ENCODE peak calls at places on chromosomes 6 and 20, in seven cellular contexts. One of them, this sample, is unnamed.

GRCh38 chr20:36093804-36094145 is 60.8 kb upstream of the EPB41L1 start:
- DNase-seq in ovary: no peak
- DNase-seq in RWPE2: no peak
- DNase-seq in uterus: no peak
- DNase-seq in trophoblast cell: no peak
- DNase-seq in AG04450: no peak
- DNase-seq in GM06990: no peak
- DNase-seq in this sample: no peak

GRCh38 chr6:143529095-143529494 is 17.6 kb upstream of the FUCA2 start:
- DNase-seq in AG04450: no peak
- DNase-seq in trophoblast cell: no peak
- DNase-seq in uterus: no peak
- DNase-seq in GM06990: no peak
- DNase-seq in RWPE2: no peak
- DNase-seq in ovary: no peak
- DNase-seq in this sample: no peak

GRCh38 chr6:127951172-127951995 is 50.5 kb upstream of the THEMIS start:
- DNase-seq in trophoblast cell: no peak
- DNase-seq in GM06990: no peak
- DNase-seq in ovary: no peak
- DNase-seq in AG04450: no peak
- DNase-seq in uterus: no peak
- DNase-seq in RWPE2: no peak
- DNase-seq in this sample: no peak

GRCh38 chr6:169445661-169446581 is 192.3 kb upstream of the THBS2 start:
- DNase-seq in trophoblast cell: no peak
- DNase-seq in RWPE2: no peak
- DNase-seq in GM06990: no peak
- DNase-seq in AG04450: no peak
- DNase-seq in ovary: no peak
- DNase-seq in uterus: no peak
- DNase-seq in this sample: no peak

GRCh38 chr6:14286144-14286543 is 168.6 kb downstream of the CD83 start:
- DNase-seq in AG04450: peak; percentile 36
- DNase-seq in uterus: no peak
- DNase-seq in RWPE2: no peak
- DNase-seq in GM06990: no peak
- DNase-seq in ovary: no peak
- DNase-seq in trophoblast cell: no peak
- DNase-seq in this sample: no peak

GRCh38 chr6:104640761-104641160 is 219.0 kb downstream of the HACE1 start:
- DNase-seq in ovary: no peak
- DNase-seq in GM06990: no peak
- DNase-seq in AG04450: no peak
- DNase-seq in trophoblast cell: no peak
- DNase-seq in RWPE2: no peak
- DNase-seq in uterus: no peak
- DNase-seq in this sample: no peak

GRCh38 chr6:96520039-96520850 is 1.4 kb upstream of the UFL1 start:
- DNase-seq in uterus: no peak
- DNase-seq in GM06990: no peak
- DNase-seq in AG04450: no peak
- DNase-seq in trophoblast cell: peak; percentile 83
- DNase-seq in RWPE2: no peak
- DNase-seq in ovary: no peak
- DNase-seq in this sample: no peak

GRCh38 chr6:17103715-17104114 is 1.9 kb downstream of the STMND1 start:
- DNase-seq in GM06990: no peak
- DNase-seq in AG04450: no peak
- DNase-seq in RWPE2: no peak
- DNase-seq in ovary: no peak
- DNase-seq in uterus: no peak
- DNase-seq in trophoblast cell: no peak
- DNase-seq in this sample: no peak

GRCh38 chr6:3697609-3698008 is 53.9 kb downstream of the PXDC1 start:
- DNase-seq in GM06990: no peak
- DNase-seq in ovary: no peak
- DNase-seq in trophoblast cell: no peak
- DNase-seq in RWPE2: no peak
- DNase-seq in AG04450: peak; percentile 68
- DNase-seq in uterus: no peak
- DNase-seq in this sample: no peak

GRCh38 chr20:62668441-62669027 is 26.2 kb downstream of the SLCO4A1 start:
- DNase-seq in AG04450: peak; percentile 54
- DNase-seq in ovary: peak; percentile 83
- DNase-seq in uterus: peak; percentile 68
- DNase-seq in RWPE2: no peak
- DNase-seq in GM06990: no peak
- DNase-seq in trophoblast cell: peak; percentile 56
- DNase-seq in this sample: peak; percentile 71

GRCh38 chr6:16129623-16130243 is 847 bp downstream of the MYLIP start:
- DNase-seq in ovary: peak; percentile 41
- DNase-seq in uterus: peak; percentile 36
- DNase-seq in AG04450: no peak
- DNase-seq in trophoblast cell: no peak
- DNase-seq in GM06990: no peak
- DNase-seq in RWPE2: no peak
- DNase-seq in this sample: no peak

GRCh38 chr6:17001188-17001587 is 100.7 kb upstream of the STMND1 start:
- DNase-seq in trophoblast cell: no peak
- DNase-seq in ovary: no peak
- DNase-seq in RWPE2: no peak
- DNase-seq in uterus: no peak
- DNase-seq in AG04450: no peak
- DNase-seq in GM06990: no peak
- DNase-seq in this sample: no peak

GRCh38 chr6:144809120-144809519 is 524.0 kb downstream of the UTRN start:
- DNase-seq in AG04450: no peak
- DNase-seq in RWPE2: no peak
- DNase-seq in uterus: no peak
- DNase-seq in trophoblast cell: no peak
- DNase-seq in GM06990: no peak
- DNase-seq in ovary: no peak
- DNase-seq in this sample: no peak

GRCh38 chr20:63972312-63973159 is 2.8 kb upstream of the ZNF512B start:
- DNase-seq in RWPE2: peak; percentile 85
- DNase-seq in AG04450: no peak
- DNase-seq in ovary: peak; percentile 28
- DNase-seq in GM06990: peak; percentile 3
- DNase-seq in uterus: no peak
- DNase-seq in trophoblast cell: peak; percentile 51
- DNase-seq in this sample: no peak

GRCh38 chr6:1767481-1768246 is 157.9 kb downstream of the FOXC1 start:
- DNase-seq in uterus: no peak
- DNase-seq in RWPE2: no peak
- DNase-seq in ovary: no peak
- DNase-seq in trophoblast cell: no peak
- DNase-seq in GM06990: no peak
- DNase-seq in AG04450: no peak
- DNase-seq in this sample: no peak

GRCh38 chr6:10404799-10405524 is 9.9 kb downstream of the TFAP2A start:
- DNase-seq in ovary: no peak
- DNase-seq in trophoblast cell: no peak
- DNase-seq in GM06990: no peak
- DNase-seq in RWPE2: no peak
- DNase-seq in uterus: no peak
- DNase-seq in AG04450: no peak
- DNase-seq in this sample: no peak

GRCh38 chr6:23003671-23004598 is 434.6 kb downstream of the HDGFL1 start:
- DNase-seq in GM06990: no peak
- DNase-seq in ovary: no peak
- DNase-seq in uterus: peak; percentile 47
- DNase-seq in AG04450: peak; percentile 16
- DNase-seq in trophoblast cell: no peak
- DNase-seq in RWPE2: no peak
- DNase-seq in this sample: no peak

GRCh38 chr6:166330612-166331011 is 11.7 kb downstream of the SFT2D1 start:
- DNase-seq in GM06990: no peak
- DNase-seq in RWPE2: no peak
- DNase-seq in ovary: no peak
- DNase-seq in AG04450: no peak
- DNase-seq in uterus: no peak
- DNase-seq in trophoblast cell: no peak
- DNase-seq in this sample: no peak

GRCh38 chr6:14129572-14129971 is 12.0 kb downstream of the CD83 start:
- DNase-seq in AG04450: peak; percentile 49
- DNase-seq in trophoblast cell: no peak
- DNase-seq in RWPE2: no peak
- DNase-seq in ovary: peak; percentile 59
- DNase-seq in uterus: peak; percentile 28
- DNase-seq in GM06990: no peak
- DNase-seq in this sample: peak; percentile 36

GRCh38 chr6:26222587-26222986 is 135.4 kb downstream of the HFE start:
- DNase-seq in uterus: no peak
- DNase-seq in ovary: no peak
- DNase-seq in GM06990: no peak
- DNase-seq in RWPE2: no peak
- DNase-seq in trophoblast cell: no peak
- DNase-seq in AG04450: no peak
- DNase-seq in this sample: no peak

GRCh38 chr6:80104520-80104919 is 2.0 kb upstream of the BCKDHB start:
- DNase-seq in AG04450: no peak
- DNase-seq in RWPE2: no peak
- DNase-seq in ovary: no peak
- DNase-seq in trophoblast cell: no peak
- DNase-seq in uterus: no peak
- DNase-seq in GM06990: no peak
- DNase-seq in this sample: no peak

GRCh38 chr20:56429496-56429895 is 17.4 kb downstream of the CASS4 start:
- DNase-seq in GM06990: no peak
- DNase-seq in RWPE2: no peak
- DNase-seq in ovary: no peak
- DNase-seq in AG04450: no peak
- DNase-seq in uterus: no peak
- DNase-seq in trophoblast cell: peak; percentile 36
- DNase-seq in this sample: no peak

GRCh38 chr20:57394087-57395082 is 3.2 kb downstream of the RBM38 start:
- DNase-seq in RWPE2: no peak
- DNase-seq in GM06990: no peak
- DNase-seq in uterus: no peak
- DNase-seq in AG04450: no peak
- DNase-seq in ovary: no peak
- DNase-seq in trophoblast cell: peak; percentile 51
- DNase-seq in this sample: no peak

GRCh38 chr20:11124849-11125505 is 451.2 kb upstream of the JAG1 start:
- DNase-seq in GM06990: no peak
- DNase-seq in RWPE2: no peak
- DNase-seq in trophoblast cell: no peak
- DNase-seq in AG04450: no peak
- DNase-seq in ovary: no peak
- DNase-seq in uterus: no peak
- DNase-seq in this sample: no peak

GRCh38 chr6:157461000-157461915 is 80.3 kb downstream of the ZDHHC14 start:
- DNase-seq in RWPE2: no peak
- DNase-seq in trophoblast cell: peak; percentile 45
- DNase-seq in uterus: no peak
- DNase-seq in ovary: no peak
- DNase-seq in AG04450: peak; percentile 34
- DNase-seq in GM06990: peak; percentile 73
- DNase-seq in this sample: no peak

GRCh38 chr6:37207903-37208456 is 38.0 kb downstream of the PIM1 start:
- DNase-seq in RWPE2: peak; percentile 78
- DNase-seq in trophoblast cell: peak; percentile 86
- DNase-seq in ovary: peak; percentile 71
- DNase-seq in uterus: peak; percentile 60
- DNase-seq in AG04450: peak; percentile 47
- DNase-seq in GM06990: peak; percentile 58
- DNase-seq in this sample: peak; percentile 88

GRCh38 chr20:46256293-46256692 is 52.0 kb downstream of the CDH22 start:
- DNase-seq in AG04450: no peak
- DNase-seq in uterus: no peak
- DNase-seq in GM06990: no peak
- DNase-seq in ovary: no peak
- DNase-seq in RWPE2: no peak
- DNase-seq in trophoblast cell: no peak
- DNase-seq in this sample: no peak

GRCh38 chr6:7236312-7237209 is 76.4 kb downstream of the SSR1 start:
- DNase-seq in GM06990: peak; percentile 59
- DNase-seq in ovary: no peak
- DNase-seq in uterus: no peak
- DNase-seq in AG04450: no peak
- DNase-seq in trophoblast cell: no peak
- DNase-seq in RWPE2: peak; percentile 68
- DNase-seq in this sample: no peak
- H3K4me3 ChIP-seq in GM06990: no peak overlapping the region
- H3K4me3 ChIP-seq in ovary: no peak overlapping the region
- H3K4me3 ChIP-seq in uterus: no peak overlapping the region
- H3K4me3 ChIP-seq in AG04450: no peak overlapping the region
- H3K4me3 ChIP-seq in trophoblast cell: no peak overlapping the region
- H3K4me3 ChIP-seq in RWPE2: no peak overlapping the region
- H3K4me3 ChIP-seq in this sample: no peak overlapping the region

GRCh38 chr6:100913400-100914276 is 32.5 kb upstream of the ASCC3 start:
- DNase-seq in ovary: no peak
- DNase-seq in AG04450: no peak
- DNase-seq in uterus: no peak
- DNase-seq in RWPE2: no peak
- DNase-seq in GM06990: no peak
- DNase-seq in trophoblast cell: no peak
- DNase-seq in this sample: no peak
- H3K27me3 ChIP-seq in ovary: no peaks in the 10 kb centered on the region
- H3K27me3 ChIP-seq in AG04450: no peaks in the 10 kb centered on the region
- H3K27me3 ChIP-seq in uterus: no peaks in the 10 kb centered on the region
- H3K27me3 ChIP-seq in RWPE2: no peaks in the 10 kb centered on the region
- H3K27me3 ChIP-seq in GM06990: no peaks in the 10 kb centered on the region
- H3K27me3 ChIP-seq in trophoblast cell: no peaks in the 10 kb centered on the region
- H3K27me3 ChIP-seq in this sample: no peaks in the 10 kb centered on the region

GRCh38 chr6:136226027-136226673 is 24.0 kb downstream of the MTFR2 start:
- DNase-seq in trophoblast cell: peak; percentile 31
- DNase-seq in ovary: peak; percentile 71
- DNase-seq in RWPE2: no peak
- DNase-seq in AG04450: peak; percentile 29
- DNase-seq in uterus: peak; percentile 60
- DNase-seq in GM06990: no peak
- DNase-seq in this sample: peak; percentile 64
- H3K4me3 ChIP-seq in trophoblast cell: no peak overlapping the region
- H3K4me3 ChIP-seq in ovary: peak overlapping the region; percentile 28
- H3K4me3 ChIP-seq in RWPE2: peak overlapping the region; percentile 9
- H3K4me3 ChIP-seq in AG04450: no peak overlapping the region
- H3K4me3 ChIP-seq in uterus: no peak overlapping the region
- H3K4me3 ChIP-seq in GM06990: no peak overlapping the region
- H3K4me3 ChIP-seq in this sample: no peak overlapping the region

DNA sequence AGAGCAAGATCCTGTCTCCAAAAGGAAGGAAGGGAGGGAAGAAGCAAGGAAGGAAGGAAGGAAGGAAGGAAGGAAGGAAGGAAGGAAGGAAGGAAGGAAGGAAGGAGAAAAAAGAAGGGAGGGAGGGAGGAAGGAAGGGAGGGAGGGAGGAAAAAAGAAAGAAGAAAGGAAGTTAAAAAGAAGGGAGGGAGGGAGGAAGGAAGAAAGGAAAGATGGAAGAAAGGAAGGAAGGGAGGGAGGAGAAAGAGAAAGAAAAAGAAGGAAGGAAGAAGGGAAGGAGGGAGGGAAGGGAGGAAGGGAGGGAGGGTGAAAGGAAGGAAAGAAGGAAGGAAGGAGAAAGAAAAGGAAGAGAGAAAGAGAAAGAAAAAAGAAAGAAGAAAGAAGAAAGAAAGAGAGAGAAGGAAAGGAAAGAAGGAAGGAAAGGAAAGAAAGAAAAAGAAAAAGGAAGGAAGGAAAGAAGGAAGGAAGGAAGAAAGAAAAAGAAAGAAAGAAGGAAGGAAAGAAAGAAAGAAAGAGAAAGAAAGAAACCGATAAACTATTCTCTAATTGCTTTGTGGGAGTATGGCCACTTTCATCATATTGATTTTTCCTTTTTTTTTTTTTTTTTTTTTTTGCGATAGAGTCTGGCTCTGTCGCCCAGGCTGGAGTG is 9.5 kb downstream of the HLA-DRA start:
- DNase-seq in ovary: no peak
- DNase-seq in AG04450: no peak
- DNase-seq in GM06990: no peak
- DNase-seq in uterus: no peak
- DNase-seq in RWPE2: no peak
- DNase-seq in trophoblast cell: no peak
- DNase-seq in this sample: no peak
- H3K27me3 ChIP-seq in ovary: no peaks in the 10 kb centered on the region
- H3K27me3 ChIP-seq in AG04450: no peaks in the 10 kb centered on the region
- H3K27me3 ChIP-seq in GM06990: no peaks in the 10 kb centered on the region
- H3K27me3 ChIP-seq in uterus: no peaks in the 10 kb centered on the region
- H3K27me3 ChIP-seq in RWPE2: peaks cover 3% of the 10 kb centered on the region
- H3K27me3 ChIP-seq in trophoblast cell: no peaks in the 10 kb centered on the region
- H3K27me3 ChIP-seq in this sample: no peaks in the 10 kb centered on the region

This sample was measured in lung.